ENCODE peak calls at places on chromosomes 7 and 10, in seven cellular contexts. E is activated T-cell treated with anti-CD3 and anti-CD28 coated beads for 48 hours; H is activated naive CD8-positive, alpha-beta T cell treated with anti-CD3 and anti-CD28 coated beads, Interleukin-2, amount 50 U/mL, for 16 hours; R is myocyte; I is A549; G is HuH-7; F is WTC11. Y is an unnamed sample.
A peak's percentile ranks its signal among the peaks of the same experiment; 100 is the strongest.

GRCh38 chr10:10734356-10735064 is 283.2 kb upstream of the CELF2 start:
- DNase-seq in G (no peak), I (no peak), R (peak; percentile 25), H (no peak), F (no peak), E (no peak), Y (no peak)

GRCh38 chr7:4738711-4739527 is 36.5 kb upstream of the AP5Z1 start:
- DNase-seq in H (no peak), R (peak; percentile 86), F (no peak), E (no peak), I (peak; percentile 98), G (peak; percentile 90), Y (no peak)

GRCh38 chr10:77571490-77571889 is 66.1 kb downstream of the KCNMA1 start:
- DNase-seq in R (no peak), I (no peak), E (no peak), F (no peak), G (no peak), H (no peak), Y (no peak)

GRCh38 chr7:12612622-12613021 is 42.1 kb downstream of the SCIN start:
- DNase-seq in G (no peak), R (no peak), I (no peak), F (no peak), H (no peak), E (no peak), Y (no peak)

GRCh38 chr7:30472081-30472770 is 6.4 kb downstream of the NOD1 start:
- DNase-seq in I (no peak), F (no peak), H (no peak), R (no peak), G (no peak), E (no peak), Y (no peak)

GRCh38 chr10:71596127-71596526 is 123.5 kb downstream of the C10orf105 start:
- DNase-seq in I (no peak), F (no peak), R (no peak), H (no peak), G (no peak), E (no peak), Y (no peak)

GRCh38 chr7:79091661-79092060 is 361.8 kb downstream of the MAGI2 start:
- DNase-seq in R (peak; percentile 4), I (no peak), H (no peak), F (no peak), E (no peak), G (no peak), Y (no peak)

GRCh38 chr7:152076940-152077933 is 51.8 kb downstream of the GALNT11 start:
- DNase-seq in I (no peak), R (no peak), E (no peak), H (no peak), F (no peak), G (no peak), Y (no peak)

GRCh38 chr7:3063016-3063753 is 19.5 kb upstream of the CARD11 start:
- DNase-seq in R (no peak), I (no peak), G (no peak), H (peak; percentile 68), F (no peak), E (peak; percentile 74), Y (peak; percentile 46)

GRCh38 chr10:7230956-7231355 is 179.9 kb downstream of the SFMBT2 start:
- DNase-seq in H (no peak), G (no peak), F (no peak), R (no peak), E (no peak), I (no peak), Y (no peak)

GRCh38 chr7:156816943-156817572 is 75.9 kb downstream of the LMBR1 start:
- DNase-seq in G (no peak), E (no peak), R (peak; percentile 45), I (no peak), H (no peak), F (no peak), Y (no peak)

GRCh38 chr10:4033341-4033896 is 248.4 kb upstream of the KLF6 start:
- DNase-seq in I (no peak), E (no peak), H (no peak), G (no peak), R (no peak), F (no peak), Y (peak; percentile 25)

GRCh38 chr10:75926763-75927162 is 495.3 kb downstream of the LRMDA start:
- DNase-seq in H (no peak), E (no peak), R (peak; percentile 49), F (no peak), G (no peak), I (no peak), Y (no peak)

GRCh38 chr7:139332960-139333359 is 8.2 kb upstream of the FMC1 start:
- DNase-seq in F (no peak), G (no peak), H (no peak), R (no peak), E (no peak), I (no peak), Y (no peak)

GRCh38 chr7:74417419-74417971 is 36.2 kb upstream of the GTF2IRD1 start:
- DNase-seq in R (peak; percentile 83), G (peak; percentile 93), F (peak; percentile 80), H (peak; percentile 17), I (peak; percentile 77), E (peak; percentile 41), Y (peak; percentile 89)

GRCh38 chr10:72426982-72427381 is 72.3 kb upstream of the DNAJB12 start:
- DNase-seq in E (no peak), F (peak; percentile 39), R (peak; percentile 2), H (no peak), I (no peak), G (no peak), Y (no peak)

GRCh38 chr7:2732959-2733584 is 45.1 kb downstream of the AMZ1 start:
- DNase-seq in G (no peak), I (no peak), F (peak; percentile 9), H (no peak), E (no peak), R (peak; percentile 97), Y (no peak)

GRCh38 chr7:92595281-92595680 is 5.1 kb upstream of the FAM133B start:
- DNase-seq in R (peak; percentile 45), G (no peak), H (no peak), F (no peak), E (no peak), I (no peak), Y (no peak)

GRCh38 chr7:24448038-24448437 is 125.2 kb upstream of the PALS2 start:
- DNase-seq in G (no peak), E (no peak), H (no peak), R (no peak), F (no peak), I (no peak), Y (no peak)

GRCh38 chr10:6350609-6351008 is 147.9 kb downstream of the PFKFB3 start:
- DNase-seq in G (no peak), E (no peak), H (no peak), R (no peak), F (no peak), I (no peak), Y (no peak)

GRCh38 chr10:124414077-124414476 is 4.6 kb downstream of the OAT start:
- DNase-seq in I (no peak), E (no peak), F (no peak), R (peak; percentile 22), G (no peak), H (no peak), Y (no peak)

GRCh38 chr7:112603673-112604072 is 122.9 kb downstream of the LSMEM1 start:
- DNase-seq in G (no peak), I (no peak), E (no peak), R (no peak), F (no peak), H (no peak), Y (no peak)

GRCh38 chr10:98195132-98195531 is 60.7 kb downstream of the R3HCC1L start:
- DNase-seq in H (no peak), G (no peak), R (no peak), F (no peak), I (no peak), E (no peak), Y (no peak)

GRCh38 chr10:119655566-119656001 is 4.4 kb downstream of the BAG3 start:
- DNase-seq in F (no peak), R (peak; percentile 57), H (no peak), E (peak; percentile 43), I (peak; percentile 59), G (no peak), Y (no peak)

GRCh38 chr7:140033036-140033435 is 29.7 kb downstream of the PARP12 start:
- DNase-seq in I (no peak), R (no peak), E (no peak), F (no peak), G (no peak), H (no peak), Y (no peak)

GRCh38 chr7:131110294-131111080 is 217.2 kb upstream of the MKLN1 start:
- DNase-seq in H (no peak), F (no peak), G (peak; percentile 37), I (peak; percentile 73), E (no peak), R (peak; percentile 49), Y (no peak)

GRCh38 chr10:129536336-129536735 is 69.3 kb downstream of the MGMT start:
- DNase-seq in F (no peak), E (no peak), I (no peak), G (no peak), H (no peak), R (no peak), Y (no peak)

GRCh38 chr10:50593523-50593922 is 30.2 kb downstream of the SGMS1 start:
- DNase-seq in I (no peak), E (no peak), H (no peak), F (no peak), G (no peak), R (no peak), Y (no peak)

GRCh38 chr7:32518534-32519140 is 23.3 kb downstream of the AVL9 start:
- DNase-seq in G (no peak), E (no peak), H (no peak), I (peak; percentile 89), F (no peak), R (peak; percentile 37), Y (no peak)

GRCh38 chr7:28180031-28180363 is 598 bp downstream of the JAZF1 start:
- DNase-seq in G (no peak), R (no peak), E (no peak), H (no peak), I (no peak), F (no peak), Y (no peak)

GRCh38 chr7:134695321-134695860 is 48.7 kb downstream of the BPGM start:
- DNase-seq in G (no peak), F (no peak), E (no peak), R (no peak), H (no peak), I (no peak), Y (no peak)

GRCh38 chr7:33903770-33904679 is 1.3 kb upstream of the BMPER start:
- DNase-seq in R (peak; percentile 70), G (peak; percentile 38), I (peak; percentile 54), H (no peak), F (peak; percentile 50), E (peak; percentile 33), Y (peak; percentile 13)

GRCh38 chr10:68223535-68224165 is 8.3 kb downstream of the ATOH7 start:
- DNase-seq in E (no peak), G (no peak), R (no peak), F (peak; percentile 58), I (peak; percentile 38), H (no peak), Y (no peak)

Y was measured in GM12891.